ENCODE peak calls at places on chromosomes 11 and 22, in ten cellular contexts. C is CD4-positive, alpha-beta T cell; S is IMR-90; P is upper lobe of right lung; D is stomach; X is SJCRH30; I is ovary; J is esophagus muscularis mucosa; V is tibial nerve; R is body of pancreas. Y is an unnamed sample.

GRCh38 chr11:66073669-66074068 is 3.6 kb downstream of the PACS1 start:
- DNase-seq in X (no peak), D (no peak), I (no peak), V (no peak), J (no peak), R (no peak), C (no peak), P (no peak), S (no peak), Y (no peak)

GRCh38 chr11:4063348-4063747 is 31.3 kb upstream of the RRM1 start:
- DNase-seq in X (no peak), P (no peak), V (no peak), C (no peak), S (peak), I (no peak), R (no peak), J (no peak), D (no peak), Y (no peak)

GRCh38 chr11:41660585-41660984 is 201.1 kb upstream of the LRRC4C start:
- DNase-seq in I (no peak), V (no peak), J (no peak), S (no peak), P (no peak), R (no peak), C (no peak), D (no peak), X (peak), Y (no peak)

GRCh38 chr22:44200855-44201550 is 20.3 kb downstream of the PARVG start:
- DNase-seq in J (no peak), V (no peak), C (no peak), P (no peak), R (no peak), D (no peak), S (no peak), I (peak), X (peak), Y (no peak)

GRCh38 chr11:92406472-92406871 is 181.9 kb downstream of the FAT3 start:
- DNase-seq in S (no peak), R (no peak), X (no peak), I (no peak), J (no peak), D (no peak), C (no peak), V (no peak), P (no peak), Y (no peak)

GRCh38 chr11:124760205-124760652 is 1.9 kb downstream of the ESAM start:
- DNase-seq in J (peak), X (no peak), R (no peak), C (no peak), V (no peak), P (peak), D (no peak), I (no peak), S (no peak), Y (no peak)

GRCh38 chr22:47850644-47851151 is 1088.2 kb downstream of the TBC1D22A start:
- DNase-seq in C (no peak), J (peak), D (no peak), X (peak), S (no peak), V (no peak), P (no peak), I (peak), R (no peak), Y (no peak)

GRCh38 chr22:23128269-23129108 is 13.3 kb downstream of the RSPH14 start:
- DNase-seq in V (peak), R (peak), S (peak), D (peak), X (peak), I (peak), C (peak), P (no peak), J (no peak), Y (no peak)

GRCh38 chr11:96186806-96187205 is 156.2 kb downstream of the MAML2 start:
- DNase-seq in I (no peak), D (no peak), R (no peak), V (no peak), C (no peak), X (no peak), P (no peak), J (no peak), S (no peak), Y (no peak)

GRCh38 chr11:119460582-119460981 is 37.6 kb upstream of the THY1 start:
- DNase-seq in D (no peak), J (no peak), V (no peak), X (peak), S (peak), P (no peak), I (no peak), R (no peak), C (no peak), Y (no peak)

GRCh38 chr22:30015846-30016245 is 64.4 kb upstream of the HORMAD2 start:
- DNase-seq in R (no peak), P (no peak), J (no peak), V (no peak), C (no peak), S (peak), D (no peak), I (no peak), X (no peak), Y (no peak)

GRCh38 chr22:32880906-32881596 is 79.5 kb downstream of the TIMP3 start:
- DNase-seq in V (no peak), P (peak), D (peak), I (peak), S (peak), J (peak), X (peak), C (no peak), R (peak), Y (no peak)

GRCh38 chr11:6321961-6322362 is 1.7 kb upstream of the CAVIN3 start:
- DNase-seq in P (no peak), J (no peak), S (peak), D (no peak), R (no peak), V (no peak), X (peak), I (no peak), C (no peak), Y (no peak)

GRCh38 chr22:20656902-20657836 is 116.7 kb upstream of the SERPIND1 start:
- DNase-seq in R (no peak), I (no peak), J (peak), P (no peak), X (peak), D (no peak), V (no peak), C (no peak), S (peak), Y (no peak)

GRCh38 chr11:69138265-69138664 is 17.5 kb upstream of the SMIM38 start:
- DNase-seq in C (no peak), J (no peak), V (no peak), D (peak), P (peak), S (peak), I (no peak), R (no peak), X (no peak), Y (no peak)

GRCh38 chr22:39236321-39237275 is 8.2 kb downstream of the PDGFB start:
- DNase-seq in D (peak), X (peak), P (no peak), V (no peak), C (no peak), S (no peak), I (no peak), R (peak), J (no peak), Y (no peak)

GRCh38 chr22:19710020-19710768 is 4.1 kb upstream of the SEPTIN5 start:
- DNase-seq in I (peak), X (no peak), S (no peak), D (no peak), R (no peak), J (no peak), P (no peak), C (no peak), V (no peak), Y (peak)

GRCh38 chr22:50678218-50678650 is 5.6 kb downstream of the SHANK3 start:
- DNase-seq in X (no peak), J (no peak), S (no peak), I (no peak), D (peak), V (no peak), R (no peak), C (no peak), P (no peak), Y (no peak)

GRCh38 chr11:18706330-18707243 is 8.0 kb downstream of the TMEM86A start:
- DNase-seq in S (no peak), C (peak), R (peak), X (no peak), V (no peak), D (peak), P (no peak), J (no peak), I (peak), Y (no peak)

GRCh38 chr11:32331098-32331497 is 104.2 kb downstream of the WT1 start:
- DNase-seq in P (no peak), V (no peak), I (peak), S (no peak), R (no peak), X (no peak), J (no peak), D (no peak), C (no peak), Y (no peak)

GRCh38 chr11:25927391-25927790 is 404.5 kb upstream of the ANO3 start:
- DNase-seq in D (no peak), S (no peak), P (no peak), R (no peak), C (no peak), J (no peak), I (no peak), X (no peak), V (no peak), Y (no peak)

GRCh38 chr11:66224226-66224850 is 44.1 kb upstream of the RAB1B start:
- DNase-seq in P (peak), X (no peak), J (no peak), D (no peak), R (no peak), I (no peak), V (no peak), S (no peak), C (no peak), Y (peak)

GRCh38 chr11:61533401-61533800 is 24.9 kb downstream of the LRRC10B start:
- DNase-seq in C (no peak), V (no peak), R (peak), D (peak), J (no peak), S (no peak), P (no peak), X (no peak), I (no peak), Y (no peak)

GRCh38 chr22:23777776-23778575 is 5.3 kb downstream of the MMP11 start:
- DNase-seq in X (peak), S (peak), C (no peak), D (no peak), P (no peak), V (no peak), J (no peak), I (no peak), R (no peak), Y (no peak)

GRCh38 chr11:114196994-114197702 is 99.1 kb upstream of the NNMT start:
- DNase-seq in V (no peak), D (no peak), P (no peak), X (no peak), J (no peak), R (no peak), S (no peak), C (no peak), I (peak), Y (no peak)

GRCh38 chr11:32893091-32893946 is 708 bp downstream of the QSER1 start:
- DNase-seq in I (peak), P (peak), C (peak), R (peak), S (peak), V (peak), J (no peak), X (peak), D (peak), Y (no peak)

GRCh38 chr11:119525180-119525854 is 102.3 kb upstream of the THY1 start:
- DNase-seq in P (no peak), J (no peak), D (no peak), S (no peak), R (no peak), I (no peak), V (no peak), C (no peak), X (no peak), Y (no peak)

GRCh38 chr11:103844327-103845215 is 191.9 kb upstream of the DDI1 start:
- DNase-seq in C (no peak), D (no peak), R (no peak), I (no peak), J (no peak), S (no peak), X (no peak), V (no peak), P (no peak), Y (no peak)

GRCh38 chr22:36286096-36286957 is 33.4 kb downstream of the APOL1 start:
- DNase-seq in C (peak), I (peak), V (peak), P (peak), S (peak), D (peak), R (peak), X (peak), J (peak), Y (no peak)

GRCh38 chr22:29385748-29386147 is 2.6 kb downstream of the AP1B1 start:
- DNase-seq in R (peak), X (no peak), P (no peak), D (peak), I (no peak), J (no peak), V (no peak), S (no peak), C (no peak), Y (no peak)

GRCh38 chr11:72851726-72852125 is 37.5 kb downstream of the ATG16L2 start:
- DNase-seq in S (no peak), V (no peak), R (no peak), D (no peak), I (no peak), X (no peak), C (no peak), P (no peak), J (no peak), Y (no peak)

GRCh38 chr11:43580735-43581369 is 99.7 kb upstream of the HSD17B12 start:
- DNase-seq in C (no peak), P (no peak), X (no peak), S (peak), J (peak), R (no peak), I (no peak), V (no peak), D (no peak), Y (no peak)

GRCh38 chr22:24585927-24586546 is 6.8 kb downstream of the LRRC75B start:
- DNase-seq in S (no peak), C (no peak), V (no peak), D (no peak), X (no peak), R (no peak), I (no peak), P (no peak), J (no peak), Y (no peak)

GRCh38 chr11:113715273-113715672 is 9.2 kb upstream of the TMPRSS5 start:
- DNase-seq in D (no peak), C (no peak), X (no peak), I (no peak), R (no peak), J (no peak), P (no peak), S (no peak), V (no peak), Y (no peak)

GRCh38 chr11:38710262-38710661 is 2112.2 kb upstream of the RAG2 start:
- DNase-seq in I (no peak), J (no peak), V (no peak), D (no peak), S (no peak), X (no peak), P (no peak), C (no peak), R (no peak), Y (no peak)

DNA sequence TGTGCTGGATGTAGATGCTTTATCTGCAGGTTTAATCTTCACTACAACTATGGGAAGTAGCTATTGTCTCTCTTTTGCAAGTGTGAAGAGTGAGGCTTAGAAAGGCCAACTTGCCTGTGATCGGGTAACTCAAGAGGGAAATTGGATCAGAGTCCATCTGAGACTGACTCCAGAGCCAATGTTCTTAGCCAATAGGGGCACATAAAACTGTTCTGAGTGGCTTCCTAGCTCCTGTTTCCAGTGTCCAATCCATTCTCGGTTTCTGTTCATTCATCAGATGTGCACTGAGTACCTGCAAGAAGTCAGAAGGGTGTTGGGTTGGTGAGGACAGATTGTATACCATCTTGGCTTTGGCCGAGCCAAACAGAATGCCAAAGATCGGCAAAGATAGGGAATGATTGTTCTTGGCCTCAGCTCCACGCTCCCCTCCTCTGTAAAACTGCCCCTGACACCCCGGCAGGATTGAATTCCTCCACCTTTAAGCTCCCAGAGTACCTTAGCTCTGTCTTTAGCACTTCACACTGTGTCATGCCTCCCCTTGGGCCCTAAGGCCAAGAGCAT is 100.0 kb downstream of the PTPRJ start:
- DNase-seq in C (no peak), I (no peak), J (no peak), R (no peak), X (no peak), P (no peak), V (no peak), S (no peak), D (no peak), Y (no peak)
- H3K27ac ChIP-seq in C (no peak), I (no peak), J (no peak), R (no peak), X (no peak), P (no peak), V (no peak), S (no peak), D (peak), Y (no peak)

GRCh38 chr22:46776876-46777608 is 14.6 kb downstream of the TBC1D22A start:
- DNase-seq in V (no peak), R (no peak), P (no peak), X (no peak), S (no peak), J (no peak), C (no peak), I (no peak), D (no peak), Y (no peak)

GRCh38 chr22:46779023-46779422 is 16.6 kb downstream of the TBC1D22A start:
- DNase-seq in D (no peak), J (no peak), P (no peak), C (no peak), R (no peak), S (no peak), V (no peak), I (no peak), X (no peak), Y (no peak)

GRCh38 chr22:46775789-46776485 is 13.5 kb downstream of the TBC1D22A start:
- DNase-seq in J (no peak), V (no peak), C (no peak), D (no peak), I (no peak), X (no peak), R (no peak), P (no peak), S (no peak), Y (no peak)

GRCh38 chr22:46776486-46776826 is 14.0 kb downstream of the TBC1D22A start:
- DNase-seq in R (no peak), D (no peak), P (no peak), I (no peak), V (no peak), S (no peak), J (no peak), X (no peak), C (no peak), Y (no peak)

DNA sequence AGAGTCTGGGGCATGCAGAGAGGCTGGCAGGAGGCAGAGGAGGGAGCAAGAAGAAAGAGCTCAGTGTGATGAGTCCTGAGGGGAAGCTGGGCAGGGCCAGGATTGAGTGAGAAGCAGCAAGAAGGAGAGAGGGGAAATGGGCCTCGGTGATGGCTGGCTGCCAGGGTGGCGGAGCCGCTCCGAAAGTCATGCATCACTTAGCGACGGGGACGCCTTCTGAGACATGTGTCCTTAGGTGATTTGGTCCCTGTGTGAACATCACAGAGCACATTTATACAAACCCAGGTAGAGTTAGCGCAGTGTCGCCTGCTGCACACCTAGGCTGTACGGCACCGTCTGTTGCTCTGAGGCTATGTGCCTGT is 15.1 kb downstream of the TBC1D22A start:
- DNase-seq in C (peak), P (no peak), D (peak), X (no peak), I (no peak), R (peak), J (no peak), V (peak), S (no peak), Y (no peak)
- H3K27ac ChIP-seq in C (peak), P (no peak), D (no peak), X (no peak), I (no peak), R (no peak), J (no peak), V (peak), S (no peak), Y (no peak)

GRCh38 chr11:36295926-36296325 is at the start of gene PRR5L:
- DNase-seq in C (no peak), D (no peak), V (no peak), X (no peak), R (no peak), I (no peak), S (no peak), J (no peak), P (no peak), Y (no peak)
- H3K27ac ChIP-seq in C (no peak), D (no peak), V (no peak), X (no peak), R (no peak), I (no peak), S (no peak), J (no peak), P (no peak), Y (peak)

GRCh38 chr11:46356911-46357482 is 9.7 kb downstream of the DGKZ start:
- DNase-seq in J (no peak), V (no peak), P (no peak), S (peak), X (no peak), D (no peak), I (no peak), C (no peak), R (no peak), Y (no peak)
- H3K27ac ChIP-seq in J (no peak), V (no peak), P (no peak), S (peak), X (no peak), D (peak), I (no peak), C (peak), R (peak), Y (no peak)

DNA sequence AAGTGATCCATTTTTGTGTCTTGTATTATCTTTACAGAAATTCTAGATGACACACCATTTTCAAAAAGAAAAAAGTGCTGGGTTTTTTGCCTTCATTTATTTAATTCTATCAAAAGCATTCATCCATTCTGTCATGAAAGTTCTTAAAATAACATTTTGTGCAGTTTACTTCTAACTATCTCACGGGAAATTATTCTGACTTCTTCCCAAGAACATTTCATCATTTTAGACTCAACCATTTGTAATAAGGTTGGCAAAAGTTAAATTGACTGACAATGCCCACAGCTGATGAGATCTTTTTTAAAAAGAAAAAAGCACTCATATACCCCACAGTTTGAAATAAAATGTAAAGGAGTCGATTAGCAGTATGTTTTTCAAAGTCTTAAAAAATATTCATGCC is 68.5 kb downstream of the SBF2 start:
- DNase-seq in C (no peak), X (no peak), J (no peak), D (no peak), I (no peak), V (no peak), S (no peak), R (no peak), P (no peak), Y (no peak)
- H3K27ac ChIP-seq in C (no peak), X (no peak), J (no peak), D (no peak), I (no peak), V (peak), S (no peak), R (no peak), P (no peak), Y (no peak)